ENCODE peak calls at places on chromosomes 4 and X, in six cellular contexts. G, M, A, W, C and X are unnamed samples.
A peak's percentile ranks its signal among the peaks of the same experiment; 100 is the strongest.

GRCh38 chr4:108473163-108473720 is 147.1 kb upstream of the RPL34 start:
- DNase-seq in M (no peak), G (no peak), A (no peak), W (no peak), C (no peak), X (no peak)

GRCh38 chr4:159551268-159551667 is 448.4 kb downstream of the RAPGEF2 start:
- DNase-seq in M (no peak), A (no peak), C (no peak), W (peak; percentile 69), G (peak; percentile 18), X (no peak)

GRCh38 chr4:71680706-71681105 is 103.2 kb downstream of the GC start:
- DNase-seq in M (no peak), C (no peak), W (peak; percentile 19), A (no peak), G (peak; percentile 3), X (no peak)

GRCh38 chrX:26295425-26295824 is 79.5 kb downstream of the MAGEB5 start:
- DNase-seq in C (no peak), W (no peak), M (no peak), G (no peak), A (no peak), X (no peak)

GRCh38 chrX:124393238-124393637 is 46.9 kb downstream of the SH2D1A start:
- DNase-seq in G (no peak), C (no peak), W (no peak), A (no peak), M (no peak), X (no peak)

GRCh38 chr4:8539661-8540060 is 40.5 kb upstream of the GPR78 start:
- DNase-seq in W (no peak), A (no peak), C (no peak), G (no peak), M (no peak), X (no peak)

GRCh38 chr4:129131343-129131742 is 35.4 kb downstream of the C4orf33 start:
- DNase-seq in C (no peak), W (no peak), G (no peak), M (no peak), A (no peak), X (no peak)

GRCh38 chrX:147958316-147958715 is 22.8 kb upstream of the FMR1NB start:
- DNase-seq in M (no peak), C (no peak), A (peak; percentile 69), G (peak; percentile 14), W (no peak), X (no peak)

GRCh38 chr4:73988096-73988495 is at the start of gene PPBP:
- DNase-seq in W (no peak), A (no peak), M (no peak), C (no peak), G (no peak), X (no peak)

GRCh38 chr4:8016527-8016926 is 76.9 kb upstream of the AFAP1 start:
- DNase-seq in C (no peak), W (peak; percentile 14), A (no peak), G (no peak), M (no peak), X (no peak)

GRCh38 chrX:81174286-81174685 is 27.4 kb downstream of the HMGN5 start:
- DNase-seq in C (peak; percentile 0), M (no peak), W (peak; percentile 35), G (no peak), A (peak; percentile 4), X (no peak)

GRCh38 chrX:15815779-15816452 is 25.6 kb downstream of the ZRSR2 start:
- DNase-seq in G (no peak), W (peak; percentile 31), C (peak; percentile 21), M (no peak), A (no peak), X (no peak)

GRCh38 chr4:177479063-177479462 is 36.8 kb upstream of the AGA start:
- DNase-seq in G (no peak), C (no peak), W (no peak), A (no peak), M (no peak), X (no peak)

GRCh38 chrX:147884958-147885357 is 26.8 kb upstream of the FMR1 start:
- DNase-seq in C (no peak), M (no peak), A (no peak), W (peak; percentile 49), G (no peak), X (no peak)

GRCh38 chr4:155964016-155964891 is 10.6 kb upstream of the CTSO start:
- DNase-seq in W (peak; percentile 48), C (no peak), G (no peak), M (no peak), A (no peak), X (no peak)

GRCh38 chr4:111334356-111334755 is 711.5 kb upstream of the PITX2 start:
- DNase-seq in W (no peak), M (no peak), C (no peak), G (no peak), A (peak; percentile 62), X (no peak)

GRCh38 chr4:32985256-32985655 is 2265.1 kb downstream of the PCDH7 start:
- DNase-seq in G (peak; percentile 33), C (no peak), W (peak; percentile 30), A (no peak), M (no peak), X (no peak)

GRCh38 chr4:78369691-78370090 is 181.9 kb upstream of the ANXA3 start:
- DNase-seq in M (no peak), C (no peak), A (no peak), W (no peak), G (no peak), X (no peak)

GRCh38 chrX:119647552-119648420 is 41.6 kb upstream of the NKRF start:
- DNase-seq in W (no peak), A (no peak), G (no peak), C (peak; percentile 63), M (no peak), X (no peak)

GRCh38 chr4:111806331-111806730 is 338.9 kb upstream of the FAM241A start:
- DNase-seq in A (no peak), C (no peak), M (no peak), W (no peak), G (no peak), X (no peak)

GRCh38 chrX:149860445-149860844 is 20.5 kb upstream of the MAGEA8 start:
- DNase-seq in A (no peak), C (no peak), W (no peak), G (no peak), M (no peak), X (no peak)

GRCh38 chr4:20159516-20159915 is 92.2 kb upstream of the SLIT2 start:
- DNase-seq in A (no peak), M (no peak), G (no peak), W (no peak), C (no peak), X (peak; percentile 13)

GRCh38 chr4:119729815-119730643 is 101.4 kb upstream of the PDE5A start:
- DNase-seq in C (no peak), W (peak; percentile 69), A (peak; percentile 89), M (no peak), G (peak; percentile 84), X (no peak)

GRCh38 chrX:84865113-84865512 is 138.6 kb upstream of the APOOL start:
- DNase-seq in M (no peak), C (no peak), G (no peak), W (no peak), A (no peak), X (no peak)

GRCh38 chr4:74931386-74931785 is 1.5 kb upstream of the PARM1 start:
- DNase-seq in W (no peak), G (no peak), A (no peak), M (no peak), C (no peak), X (no peak)

GRCh38 chr4:31692407-31692940 is 972.3 kb downstream of the PCDH7 start:
- DNase-seq in W (peak; percentile 32), C (no peak), A (no peak), G (no peak), M (no peak), X (no peak)

GRCh38 chr4:8345946-8346814 is 76.6 kb downstream of the HTRA3 start:
- DNase-seq in M (no peak), W (no peak), G (no peak), A (no peak), C (no peak), X (peak; percentile 70)

GRCh38 chr4:147976341-147976928 is 244.5 kb downstream of the ARHGAP10 start:
- DNase-seq in W (no peak), A (no peak), M (no peak), C (no peak), G (no peak), X (no peak)

GRCh38 chr4:6755088-6755753 is 27.3 kb upstream of the KIAA0232 start:
- DNase-seq in M (no peak), A (no peak), W (no peak), G (no peak), C (no peak), X (no peak)